ENCODE peak calls at places on chromosomes 6 and 20, in five cellular contexts. O is SK-N-MC, E is psoas muscle, J is aorta, L is breast epithelium. Q is an unnamed sample.
A peak's percentile ranks its signal among the peaks of the same experiment; 100 is the strongest.

GRCh38 chr6:168313371-168314028 is 6.1 kb downstream of the DACT2 start:
- DNase-seq in O (no peak), E (no peak), J (no peak), L (no peak), Q (no peak)

GRCh38 chr6:43093361-43094289 is 17.5 kb downstream of the PTK7 start:
- DNase-seq in O (no peak), E (no peak), J (peak; percentile 20), L (no peak), Q (peak; percentile 32)

GRCh38 chr20:15814903-15815302 is 758.3 kb downstream of the KIF16B start:
- DNase-seq in O (no peak), E (no peak), J (no peak), L (no peak), Q (no peak)

GRCh38 chr20:57807418-57808265 is 97.8 kb upstream of the PMEPA1 start:
- DNase-seq in O (no peak), E (no peak), J (peak; percentile 28), L (no peak), Q (peak; percentile 21)

GRCh38 chr6:43990627-43991619 is 136.3 kb downstream of the MRPL14 start:
- DNase-seq in O (no peak), E (no peak), J (peak; percentile 62), L (no peak), Q (peak; percentile 73)

GRCh38 chr6:126143650-126144260 is 157.4 kb downstream of the TRMT11 start:
- DNase-seq in O (no peak), E (no peak), J (no peak), L (no peak), Q (no peak)

GRCh38 chr6:31112478-31112877 is at the start of gene C6orf15:
- DNase-seq in O (no peak), E (no peak), J (no peak), L (no peak), Q (no peak)

GRCh38 chr6:157650801-157651200 is 172.2 kb upstream of the SNX9 start:
- DNase-seq in O (no peak), E (no peak), J (peak; percentile 55), L (peak; percentile 15), Q (no peak)

GRCh38 chr6:163728442-163729126 is 314.1 kb downstream of the QKI start:
- DNase-seq in O (no peak), E (no peak), J (no peak), L (peak; percentile 7), Q (no peak)

GRCh38 chr6:2790588-2790987 is 25.4 kb downstream of the WRNIP1 start:
- DNase-seq in O (no peak), E (no peak), J (no peak), L (no peak), Q (no peak)

GRCh38 chr6:159116343-159116742 is 52.9 kb upstream of the FNDC1 start:
- DNase-seq in O (no peak), E (no peak), J (no peak), L (no peak), Q (no peak)

GRCh38 chr20:16317445-16318362 is 255.5 kb downstream of the KIF16B start:
- DNase-seq in O (no peak), E (no peak), J (no peak), L (no peak), Q (no peak)

GRCh38 chr6:45327956-45328522 is at the start of gene RUNX2:
- DNase-seq in O (peak; percentile 55), E (no peak), J (no peak), L (no peak), Q (no peak)

GRCh38 chr6:4941782-4942672 is 61.8 kb downstream of the RPP40 start:
- DNase-seq in O (peak; percentile 74), E (peak; percentile 46), J (no peak), L (no peak), Q (no peak)

GRCh38 chr6:113782641-113783040 is 74.5 kb upstream of the MARCKS start:
- DNase-seq in O (no peak), E (no peak), J (no peak), L (no peak), Q (no peak)

GRCh38 chr6:153947817-153948447 is 91.1 kb upstream of the OPRM1 start:
- DNase-seq in O (peak; percentile 55), E (no peak), J (no peak), L (no peak), Q (no peak)

GRCh38 chr6:125769147-125769783 is 19.8 kb downstream of the HEY2 start:
- DNase-seq in O (no peak), E (no peak), J (no peak), L (no peak), Q (no peak)

DNA sequence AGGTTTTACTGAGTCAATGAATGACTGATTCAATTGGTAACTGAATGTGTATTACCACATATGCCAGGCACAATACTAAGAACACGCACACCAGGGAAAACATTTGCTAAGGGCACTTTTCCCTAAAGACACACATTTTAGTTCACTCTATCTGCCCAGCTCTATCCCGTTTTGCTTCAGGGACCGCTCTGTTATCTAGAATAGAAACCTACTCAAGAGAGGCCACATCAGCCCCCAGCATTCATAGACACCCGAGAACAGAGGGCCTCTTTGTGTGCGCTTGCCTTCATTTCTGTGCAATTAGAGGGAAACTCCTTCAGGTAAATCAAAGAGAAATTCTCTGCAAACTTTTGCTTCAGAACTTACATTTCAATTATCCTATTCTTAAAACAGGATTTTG is 50.4 kb downstream of the DZANK1 start:
- DNase-seq in O (no peak), E (no peak), J (no peak), L (no peak), Q (no peak)
- H3K4me3 ChIP-seq in O (no peak overlapping the region), E (no peak overlapping the region), J (no peak overlapping the region), L (no peak overlapping the region), Q (no peak overlapping the region)

GRCh38 chr20:46435146-46435545 is 28.7 kb upstream of the ELMO2 start:
- DNase-seq in O (no peak), E (no peak), J (no peak), L (no peak), Q (no peak)

GRCh38 chr20:46433051-46433450 is 26.6 kb upstream of the ELMO2 start:
- DNase-seq in O (no peak), E (no peak), J (no peak), L (no peak), Q (no peak)

GRCh38 chr20:46430921-46431712 is 24.7 kb upstream of the ELMO2 start:
- DNase-seq in O (no peak), E (no peak), J (no peak), L (no peak), Q (no peak)

GRCh38 chr20:46438156-46438750 is 31.8 kb upstream of the ELMO2 start:
- DNase-seq in O (no peak), E (no peak), J (no peak), L (no peak), Q (no peak)

DNA sequence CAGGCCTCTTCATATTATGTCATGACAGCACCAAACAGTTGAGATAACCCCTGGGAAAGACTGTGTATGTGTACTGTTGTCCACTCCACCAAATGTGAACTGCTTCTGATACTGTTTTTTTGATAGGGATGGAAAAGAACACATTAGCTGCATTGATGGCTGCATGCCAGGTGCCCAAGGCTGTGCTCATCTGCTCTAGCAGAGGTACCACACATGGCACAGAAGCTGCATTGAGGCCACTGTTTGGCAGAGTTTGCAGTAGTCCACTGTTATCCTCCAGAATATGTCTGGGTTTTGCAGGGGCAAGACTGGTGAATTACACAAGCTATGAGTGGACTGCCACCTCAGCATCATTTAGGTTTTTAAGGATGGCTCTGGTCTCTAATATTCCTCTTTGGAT is 28.2 kb upstream of the ELMO2 start:
- DNase-seq in O (no peak), E (no peak), J (no peak), L (no peak), Q (no peak)
- H3K4me3 ChIP-seq in O (no peak overlapping the region), E (no peak overlapping the region), J (no peak overlapping the region), L (no peak overlapping the region), Q (no peak overlapping the region)

GRCh38 chr6:11380969-11381744 is 148.7 kb upstream of the NEDD9 start:
- DNase-seq in O (no peak), E (no peak), J (no peak), L (no peak), Q (no peak)
- H3K4me3 ChIP-seq in O (no peak overlapping the region), E (no peak overlapping the region), J (no peak overlapping the region), L (no peak overlapping the region), Q (no peak overlapping the region)

GRCh38 chr6:170295519-170296422 is 4.9 kb upstream of the DLL1 start:
- DNase-seq in O (no peak), E (no peak), J (no peak), L (no peak), Q (peak; percentile 82)
- H3K4me3 ChIP-seq in O (peak overlapping the region; percentile 68), E (peak overlapping the region; percentile 70), J (no peak overlapping the region), L (peak overlapping the region; percentile 59), Q (no peak overlapping the region)

GRCh38 chr6:7106215-7106751 is 1.5 kb upstream of the RREB1 start:
- DNase-seq in O (no peak), E (no peak), J (no peak), L (no peak), Q (no peak)
- H3K4me3 ChIP-seq in O (peak overlapping the region; percentile 100), E (peak overlapping the region; percentile 84), J (no peak overlapping the region), L (peak overlapping the region; percentile 92), Q (peak overlapping the region; percentile 94)

GRCh38 chr6:89011436-89011835 is 48.0 kb upstream of the RNGTT start:
- DNase-seq in O (no peak), E (no peak), J (no peak), L (no peak), Q (no peak)

GRCh38 chr6:89009624-89010059 is 46.2 kb upstream of the RNGTT start:
- DNase-seq in O (no peak), E (no peak), J (no peak), L (no peak), Q (no peak)

GRCh38 chr6:89007209-89008001 is 44.0 kb upstream of the RNGTT start:
- DNase-seq in O (no peak), E (no peak), J (no peak), L (no peak), Q (no peak)

GRCh38 chr6:89008763-89009374 is 45.5 kb upstream of the RNGTT start:
- DNase-seq in O (no peak), E (no peak), J (no peak), L (no peak), Q (no peak)

DNA sequence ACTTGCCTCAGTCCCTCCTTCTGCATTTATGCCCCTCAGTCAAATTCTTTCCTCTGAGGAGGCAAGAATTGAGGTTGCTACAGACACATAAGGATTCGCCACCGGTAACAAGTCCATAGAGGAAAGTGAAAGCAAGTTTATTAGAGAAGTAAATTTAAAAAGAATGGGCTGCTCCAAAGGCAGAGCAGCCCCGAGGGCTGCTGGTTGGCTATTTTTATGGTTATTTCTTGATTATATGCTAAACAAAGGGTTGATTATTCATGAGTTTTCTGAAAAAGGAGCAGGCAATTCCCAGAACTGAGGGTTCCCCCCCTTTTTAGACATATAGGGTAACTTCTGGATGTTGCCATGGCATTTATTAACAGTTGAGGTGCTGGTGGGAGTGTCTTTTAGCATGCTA is 44.9 kb upstream of the RNGTT start:
- DNase-seq in O (no peak), E (no peak), J (no peak), L (no peak), Q (no peak)
- H3K4me3 ChIP-seq in O (no peak overlapping the region), E (no peak overlapping the region), J (no peak overlapping the region), L (peak overlapping the region; percentile 16), Q (peak overlapping the region; percentile 27)

GRCh38 chr20:22370137-22370536 is 214.2 kb downstream of the FOXA2 start:
- DNase-seq in O (no peak), E (no peak), J (no peak), L (no peak), Q (no peak)
- H3K4me3 ChIP-seq in O (no peak overlapping the region), E (no peak overlapping the region), J (no peak overlapping the region), L (no peak overlapping the region), Q (no peak overlapping the region)

GRCh38 chr6:77373955-77374354 is 89.3 kb downstream of the HTR1B start:
- DNase-seq in O (no peak), E (no peak), J (no peak), L (no peak), Q (no peak)

GRCh38 chr6:77366798-77367197 is 96.5 kb downstream of the HTR1B start:
- DNase-seq in O (no peak), E (no peak), J (no peak), L (no peak), Q (no peak)

GRCh38 chr6:77368660-77369313 is 94.5 kb downstream of the HTR1B start:
- DNase-seq in O (no peak), E (no peak), J (peak; percentile 73), L (no peak), Q (peak; percentile 62)
- H3K4me3 ChIP-seq in O (no peak overlapping the region), E (peak overlapping the region; percentile 50), J (peak overlapping the region; percentile 21), L (peak overlapping the region; percentile 50), Q (peak overlapping the region; percentile 77)

Q was measured in kidney.